ENCODE peak calls at places on chromosome 15, in seven cellular contexts. N is K562, E is fibroblast of the aortic adventitia, M is choroid plexus epithelial cell, D is HCT116, X is heart left ventricle, H is Panc1. A is an unnamed sample.

GRCh38 chr15:58873267-58873666 is 60.2 kb downstream of the SLTM start:
- DNase-seq in N (no peak), E (peak; percentile 54), M (peak; percentile 28), D (no peak), X (no peak), H (no peak), A (no peak)

GRCh38 chr15:59180946-59181345 is 25.7 kb upstream of the LDHAL6B start:
- DNase-seq in N (no peak), E (no peak), M (peak; percentile 45), D (no peak), X (no peak), H (no peak), A (no peak)

GRCh38 chr15:82545002-82545401 is 4.7 kb upstream of the RPS17 start:
- DNase-seq in N (no peak), E (no peak), M (no peak), D (no peak), X (no peak), H (no peak), A (no peak)

GRCh38 chr15:47839233-47839867 is 122.0 kb downstream of the SEMA6D start:
- DNase-seq in N (no peak), E (no peak), M (no peak), D (no peak), X (peak; percentile 24), H (no peak), A (no peak)

GRCh38 chr15:29319823-29320222 is 50.2 kb upstream of the NSMCE3 start:
- DNase-seq in N (no peak), E (no peak), M (no peak), D (no peak), X (no peak), H (no peak), A (no peak)

GRCh38 chr15:60804986-60805949 is 326.3 kb upstream of the ICE2 start:
- DNase-seq in N (no peak), E (peak; percentile 49), M (peak; percentile 42), D (no peak), X (peak; percentile 42), H (no peak), A (peak; percentile 78)

GRCh38 chr15:60223161-60223560 is 174.6 kb downstream of the ANXA2 start:
- DNase-seq in N (no peak), E (no peak), M (no peak), D (no peak), X (no peak), H (no peak), A (peak; percentile 38)

GRCh38 chr15:80989110-80989517 is 505 bp downstream of the MESD start:
- DNase-seq in N (peak; percentile 46), E (no peak), M (no peak), D (no peak), X (no peak), H (no peak), A (no peak)

GRCh38 chr15:77617507-77618285 is 15.0 kb downstream of the LINGO1 start:
- DNase-seq in N (no peak), E (no peak), M (peak; percentile 38), D (peak; percentile 13), X (no peak), H (no peak), A (peak; percentile 12)

GRCh38 chr15:59885832-59886231 is 118.3 kb upstream of the FOXB1 start:
- DNase-seq in N (no peak), E (peak; percentile 6), M (no peak), D (no peak), X (no peak), H (no peak), A (no peak)

GRCh38 chr15:60713096-60714084 is 234.4 kb upstream of the ICE2 start:
- DNase-seq in N (no peak), E (peak; percentile 40), M (peak; percentile 40), D (no peak), X (peak; percentile 15), H (no peak), A (no peak)

GRCh38 chr15:71530116-71530515 is 280.2 kb upstream of the NR2E3 start:
- DNase-seq in N (no peak), E (no peak), M (no peak), D (no peak), X (no peak), H (no peak), A (no peak)

GRCh38 chr15:74265046-74265639 is 29.0 kb downstream of the CCDC33 start:
- DNase-seq in N (peak; percentile 65), E (peak; percentile 54), M (peak; percentile 38), D (no peak), X (no peak), H (no peak), A (no peak)

DNA sequence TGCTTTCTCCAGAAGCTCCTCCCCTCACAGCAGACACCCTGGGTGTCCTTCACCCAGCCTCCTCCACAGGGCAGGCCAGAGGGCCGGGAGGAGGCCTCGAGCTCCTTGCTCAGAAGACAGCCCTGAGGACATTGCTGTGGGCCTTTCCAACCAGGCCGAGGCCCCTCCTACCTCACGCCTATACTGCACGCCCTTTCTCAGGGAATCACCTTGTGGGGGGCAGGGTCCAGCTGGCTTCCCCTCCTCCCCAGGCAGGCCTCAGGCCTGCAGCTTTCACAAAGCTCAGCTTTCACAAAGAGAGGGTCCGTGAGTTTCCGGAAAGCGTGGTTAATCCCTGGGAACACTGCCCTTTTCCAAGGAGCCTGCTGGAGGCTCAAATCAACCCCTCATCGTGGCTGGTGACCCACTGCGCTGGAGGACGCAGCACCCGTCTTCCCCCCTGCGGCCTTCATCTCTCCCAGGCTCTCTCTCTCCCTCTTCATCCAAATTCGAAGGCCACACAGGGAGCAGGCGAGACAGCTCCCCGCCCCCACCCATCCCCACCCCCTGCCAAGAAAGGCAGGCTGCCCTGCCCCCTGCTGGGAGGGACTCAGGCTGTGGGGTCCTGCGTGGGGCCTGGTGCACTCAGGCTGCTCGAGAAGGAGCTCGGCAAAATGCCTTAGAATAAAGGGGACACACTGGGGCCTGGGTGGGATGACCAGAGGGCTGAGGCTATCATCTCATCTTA is 79.4 kb downstream of the OCA2 start:
- DNase-seq in N (peak; percentile 39), E (no peak), M (no peak), D (no peak), X (no peak), H (no peak), A (no peak)
- TF ChIP-seq CTCF in N (no peak), E (no peak), M (no peak), D (no peak), X (no peak), H (no peak), A (no peak)

DNA sequence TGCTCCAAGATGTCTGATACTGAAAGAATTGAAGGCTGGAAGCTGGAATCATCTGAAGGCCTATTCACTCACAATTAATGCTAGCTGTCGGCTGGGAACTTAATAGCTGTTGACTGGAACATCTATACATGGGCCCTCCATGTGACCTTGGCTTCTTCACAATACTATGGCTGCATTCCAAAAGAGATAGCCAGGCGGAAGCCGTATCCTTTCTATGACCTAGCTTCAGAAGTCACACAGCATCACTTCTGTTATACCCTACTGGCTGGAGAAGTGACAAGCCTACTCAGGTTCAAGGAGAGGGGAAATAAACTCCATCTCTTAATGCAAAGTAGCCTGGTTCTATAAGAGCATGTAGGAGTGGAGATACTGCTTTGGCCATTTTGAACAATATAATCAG is 50.9 kb upstream of the SPRED1 start:
- DNase-seq in N (no peak), E (peak; percentile 22), M (peak; percentile 51), D (no peak), X (no peak), H (no peak), A (no peak)
- H3K4me3 ChIP-seq in N (no peak overlapping the region), E (no peak overlapping the region), M (no peak overlapping the region), D (no peak overlapping the region), X (no peak overlapping the region), H (no peak overlapping the region), A (no peak overlapping the region)

DNA sequence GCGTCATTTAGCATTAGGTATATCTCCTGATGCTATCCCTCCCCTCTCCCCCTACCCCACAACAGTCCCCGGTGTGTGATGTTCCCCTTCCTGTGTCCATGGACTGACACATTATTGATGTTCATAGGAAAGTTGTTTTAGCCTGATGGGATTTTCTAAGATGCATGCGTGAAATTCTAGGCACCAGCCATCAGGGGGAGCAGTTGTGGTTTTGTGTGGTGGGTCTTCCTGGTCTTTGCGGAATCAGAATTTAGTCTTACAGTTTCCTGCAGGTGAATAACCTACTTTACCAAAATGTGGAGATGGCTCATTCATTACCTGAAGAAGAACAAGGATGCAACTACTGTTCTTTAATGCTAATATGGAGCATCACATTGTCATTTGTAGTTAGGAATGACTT is 455.0 kb upstream of the THBS1 start:
- DNase-seq in N (peak; percentile 63), E (peak; percentile 49), M (peak; percentile 77), D (peak; percentile 51), X (no peak), H (no peak), A (no peak)
- TF ChIP-seq CTCF in N (peak; percentile 68), E (peak; percentile 51), M (peak; percentile 84), D (peak; percentile 76), X (peak; percentile 53), H (peak; percentile 54), A (peak; percentile 77)

DNA sequence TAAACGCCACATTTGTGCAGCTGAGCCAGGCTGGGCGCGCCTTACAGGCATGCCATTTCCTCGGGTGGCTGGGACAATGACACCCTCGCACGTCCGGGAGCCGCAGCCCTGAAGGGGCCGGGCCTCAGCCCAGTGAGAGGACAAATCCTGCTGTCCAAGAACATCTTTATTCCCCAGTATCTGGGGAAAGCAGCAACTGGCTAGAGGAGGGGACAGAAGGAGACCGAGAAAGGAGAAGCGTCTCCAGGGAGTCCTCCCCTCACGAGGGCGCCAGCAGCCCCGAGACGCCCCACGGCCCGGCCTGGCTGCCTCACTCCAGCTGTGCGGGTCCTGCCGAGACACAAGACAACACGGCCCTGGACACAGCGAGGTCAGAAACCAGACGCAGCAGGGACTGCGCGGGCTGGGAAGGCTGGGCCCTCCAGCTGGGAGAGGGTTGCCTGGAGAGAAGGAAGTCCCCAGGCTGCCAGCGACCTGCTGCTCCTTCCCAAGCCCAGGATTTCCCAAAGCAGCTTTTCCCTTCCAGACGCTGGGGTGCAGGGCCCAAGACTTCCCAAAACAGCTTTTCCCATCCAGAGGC is 130.2 kb downstream of the CHSY1 start:
- DNase-seq in N (peak; percentile 47), E (peak; percentile 59), M (peak; percentile 76), D (no peak), X (peak; percentile 87), H (no peak), A (no peak)
- H3K4me3 ChIP-seq in N (no peak overlapping the region), E (peak overlapping the region; percentile 52), M (peak overlapping the region; percentile 26), D (no peak overlapping the region), X (no peak overlapping the region), H (peak overlapping the region; percentile 9), A (no peak overlapping the region)

DNA sequence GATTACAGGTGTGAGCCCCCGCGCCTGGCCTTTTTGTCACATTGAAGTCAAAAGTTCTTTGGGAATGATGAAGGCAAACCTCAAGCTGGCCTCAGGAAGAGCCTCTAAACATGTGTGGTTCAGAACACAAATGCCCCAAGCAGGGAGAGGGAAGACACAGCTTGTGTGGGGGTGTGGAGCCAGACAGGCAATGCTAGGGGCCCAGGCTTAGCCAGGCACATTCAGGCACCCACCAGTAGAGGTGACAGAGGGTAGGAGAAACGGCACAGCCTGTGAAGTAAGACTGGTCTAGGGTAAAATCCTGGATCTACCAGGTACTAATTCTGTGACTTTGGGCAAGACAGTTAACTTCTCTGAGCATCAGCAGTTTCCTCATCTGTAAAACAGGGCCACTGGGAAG is 3.5 kb downstream of the HDC start:
- DNase-seq in N (peak; percentile 26), E (no peak), M (no peak), D (no peak), X (no peak), H (no peak), A (no peak)
- TF ChIP-seq CTCF in N (peak; percentile 42), E (no peak), M (no peak), D (peak; percentile 25), X (no peak), H (no peak), A (no peak)